ENCODE peak calls at places on chromosome 9, in five cellular contexts. B is heart left ventricle, I is sigmoid colon, Q is coronary artery, K is fibroblast of lung. T is an unnamed sample.

GRCh38 chr9:78549711-78550110 is 252.8 kb downstream of the PSAT1 start:
- DNase-seq in K (no peak), I (no peak), Q (no peak), B (no peak), T (no peak)

GRCh38 chr9:113828211-113828610 is 47.9 kb upstream of the ZNF618 start:
- DNase-seq in Q (no peak), I (no peak), K (peak; percentile 29), B (no peak), T (peak; percentile 10)

GRCh38 chr9:116042321-116042720 is 111.3 kb upstream of the PAPPA start:
- DNase-seq in B (no peak), K (no peak), Q (no peak), I (no peak), T (no peak)

GRCh38 chr9:96486351-96487029 is 36.5 kb downstream of the HABP4 start:
- DNase-seq in I (peak; percentile 83), K (peak; percentile 75), Q (peak; percentile 86), B (peak; percentile 80), T (peak; percentile 78)

GRCh38 chr9:20529837-20530236 is 92.5 kb downstream of the MLLT3 start:
- DNase-seq in I (no peak), B (no peak), K (no peak), Q (no peak), T (no peak)

GRCh38 chr9:13587581-13587980 is 308.1 kb upstream of the MPDZ start:
- DNase-seq in K (peak; percentile 19), I (no peak), B (no peak), Q (no peak), T (no peak)

GRCh38 chr9:131402738-131403492 is 9.0 kb downstream of the PRRC2B start:
- DNase-seq in I (peak; percentile 96), Q (peak; percentile 94), K (peak; percentile 92), B (peak; percentile 87), T (peak; percentile 90)

GRCh38 chr9:130662099-130662926 is 2.1 kb upstream of the PRDM12 start:
- DNase-seq in B (no peak), Q (no peak), I (no peak), K (no peak), T (no peak)

GRCh38 chr9:130193119-130193518 is 20.9 kb downstream of the NCS1 start:
- DNase-seq in I (no peak), B (no peak), K (no peak), Q (no peak), T (no peak)

GRCh38 chr9:71672573-71672972 is 95.7 kb downstream of the CEMIP2 start:
- DNase-seq in K (no peak), B (no peak), Q (no peak), I (no peak), T (no peak)

GRCh38 chr9:16106211-16106610 is 553.4 kb downstream of the CCDC171 start:
- DNase-seq in B (no peak), K (peak; percentile 65), Q (no peak), I (no peak), T (no peak)

GRCh38 chr9:116998305-116998704 is 311.2 kb downstream of the TRIM32 start:
- DNase-seq in B (no peak), K (peak; percentile 1), I (no peak), Q (no peak), T (peak; percentile 17)

GRCh38 chr9:99353408-99353807 is 131.3 kb downstream of the SEC61B start:
- DNase-seq in Q (no peak), I (peak; percentile 82), K (peak; percentile 99), B (no peak), T (peak; percentile 57)

GRCh38 chr9:131590907-131591844 is 45.9 kb downstream of the PRRT1B start:
- DNase-seq in Q (peak; percentile 85), B (peak; percentile 73), I (peak; percentile 87), K (peak; percentile 74), T (peak; percentile 73)

GRCh38 chr9:135087489-135087791 is at the start of gene OLFM1:
- DNase-seq in I (peak; percentile 86), K (peak; percentile 47), Q (no peak), B (peak; percentile 85), T (peak; percentile 16)

GRCh38 chr9:21558627-21559401 is 76.7 kb upstream of the IFNE start:
- DNase-seq in I (no peak), K (peak; percentile 69), B (no peak), Q (no peak), T (peak; percentile 64)

GRCh38 chr9:106799146-106799545 is 63.8 kb upstream of the ZNF462 start:
- DNase-seq in Q (no peak), B (no peak), I (no peak), K (peak; percentile 84), T (peak; percentile 85)

GRCh38 chr9:78122631-78123030 is 91.0 kb upstream of the GNAQ start:
- DNase-seq in K (no peak), B (no peak), Q (no peak), I (no peak), T (no peak)

GRCh38 chr9:16718952-16719351 is 151.5 kb downstream of the BNC2 start:
- DNase-seq in I (no peak), Q (no peak), B (no peak), K (peak; percentile 41), T (no peak)

GRCh38 chr9:88388886-88389617 is 808 bp downstream of the SPIN1 start:
- DNase-seq in I (peak; percentile 81), B (no peak), Q (peak; percentile 77), K (peak; percentile 65), T (peak; percentile 67)

GRCh38 chr9:107435415-107435814 is 54.2 kb downstream of the KLF4 start:
- DNase-seq in B (no peak), Q (no peak), K (no peak), I (no peak), T (no peak)

GRCh38 chr9:126497673-126498255 is 116.0 kb upstream of the LMX1B start:
- DNase-seq in K (no peak), I (peak; percentile 61), B (no peak), Q (no peak), T (no peak)

GRCh38 chr9:96071245-96072124 is 196.0 kb downstream of the ERCC6L2 start:
- DNase-seq in Q (peak; percentile 64), K (peak; percentile 62), I (no peak), B (no peak), T (peak; percentile 20)

GRCh38 chr9:91865041-91865440 is 85.0 kb downstream of the ROR2 start:
- DNase-seq in K (no peak), I (peak; percentile 75), B (no peak), Q (no peak), T (no peak)

GRCh38 chr9:130320697-130321080 is 55.1 kb downstream of the HMCN2 start:
- DNase-seq in B (no peak), I (no peak), Q (no peak), K (no peak), T (no peak)

GRCh38 chr9:114097613-114098020 is 1.5 kb downstream of the KIF12 start:
- DNase-seq in Q (no peak), B (no peak), I (no peak), K (no peak), T (no peak)

GRCh38 chr9:92455217-92455616 is 27.1 kb downstream of the ASPN start:
- DNase-seq in I (no peak), B (no peak), Q (no peak), K (no peak), T (no peak)

GRCh38 chr9:19028835-19029451 is 4.1 kb downstream of the SAXO1 start:
- DNase-seq in K (peak; percentile 83), I (no peak), Q (no peak), B (peak; percentile 36), T (peak; percentile 75)

GRCh38 chr9:89701221-89701798 is 96.5 kb downstream of the GADD45G start:
- DNase-seq in Q (no peak), K (no peak), B (no peak), I (no peak), T (no peak)

GRCh38 chr9:136292591-136293448 is 11.1 kb downstream of the CCDC187 start:
- DNase-seq in I (no peak), B (no peak), Q (no peak), K (no peak), T (no peak)

GRCh38 chr9:34289159-34289558 is 39.9 kb downstream of the KIF24 start:
- DNase-seq in B (no peak), I (no peak), Q (no peak), K (no peak), T (no peak)

GRCh38 chr9:2655411-2655901 is 33.9 kb downstream of the VLDLR start:
- DNase-seq in Q (no peak), K (peak; percentile 84), B (no peak), I (no peak), T (peak; percentile 96)

GRCh38 chr9:137298401-137298982 is 3.6 kb downstream of the NRARP start:
- DNase-seq in Q (no peak), I (no peak), B (peak; percentile 76), K (no peak), T (no peak)

GRCh38 chr9:95284152-95284551 is 33.4 kb downstream of the FANCC start:
- DNase-seq in K (peak; percentile 97), Q (no peak), I (no peak), B (no peak), T (no peak)

GRCh38 chr9:15295761-15296405 is 11.1 kb downstream of the TTC39B start:
- DNase-seq in B (no peak), K (peak; percentile 72), Q (no peak), I (no peak), T (peak; percentile 87)

GRCh38 chr9:106869458-106869857 is 6.5 kb downstream of the ZNF462 start:
- DNase-seq in Q (no peak), B (no peak), K (peak; percentile 82), I (peak; percentile 74), T (peak; percentile 66)

GRCh38 chr9:89668216-89668867 is 63.5 kb downstream of the GADD45G start:
- DNase-seq in I (no peak), B (no peak), Q (no peak), K (no peak), T (no peak)

GRCh38 chr9:125085703-125086477 is 57.4 kb downstream of the SCAI start:
- DNase-seq in Q (no peak), K (no peak), I (no peak), B (no peak), T (no peak)
- H3K4me3 ChIP-seq in Q (no peak overlapping the region), K (no peak overlapping the region), I (no peak overlapping the region), B (no peak overlapping the region), T (no peak overlapping the region)

DNA sequence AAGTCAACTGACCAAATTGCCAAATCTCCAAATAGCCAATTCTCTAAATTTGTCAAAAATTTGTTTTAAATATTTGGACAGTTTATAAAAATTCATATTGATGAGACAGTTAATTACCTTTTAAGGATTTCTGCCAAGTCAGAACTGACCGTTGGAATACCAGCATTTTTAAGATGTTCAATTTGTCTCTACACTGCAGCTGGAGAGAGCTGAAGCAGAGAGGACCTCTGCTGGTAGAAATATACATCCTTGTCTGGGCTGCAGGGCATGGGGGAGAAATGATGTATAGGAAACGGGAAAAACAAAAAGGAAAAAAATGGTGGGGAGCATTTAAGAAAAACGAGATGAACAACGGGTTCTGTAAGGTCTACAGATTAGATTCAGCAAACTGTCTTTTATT is 16.8 kb downstream of the NR6A1 start:
- DNase-seq in K (peak; percentile 50), I (no peak), Q (no peak), B (no peak), T (peak; percentile 55)
- TF ChIP-seq CTCF in K (peak; percentile 52), I (no peak), Q (no peak), B (no peak), T (peak; percentile 70)

GRCh38 chr9:127875306-127875966 is 2.0 kb downstream of the AK1 start:
- DNase-seq in B (no peak), K (peak; percentile 75), I (peak; percentile 66), Q (no peak), T (peak; percentile 75)
- H3K4me3 ChIP-seq in B (peak overlapping the region; percentile 57), K (peak overlapping the region; percentile 42), I (no peak overlapping the region), Q (peak overlapping the region; percentile 79), T (peak overlapping the region; percentile 18)

GRCh38 chr9:109560470-109561132 is 62.5 kb upstream of the PTPN3 start:
- DNase-seq in B (peak; percentile 37), Q (no peak), I (no peak), K (no peak), T (no peak)
- TF ChIP-seq CTCF in B (no peak), Q (no peak), I (no peak), K (no peak), T (peak; percentile 21)

T was measured in astrocyte of the spinal cord.